ENCODE peak calls at places on chromosomes 12 and 14, in ten cellular contexts. One of them, this sample, is unnamed.

GRCh38 chr12:24600996-24601395 is 347.9 kb downstream of the BCAT1 start:
- DNase-seq in lung: no peak
- DNase-seq in omental fat pad: no peak
- DNase-seq in hepatocyte: no peak
- DNase-seq in tibial nerve: no peak
- DNase-seq in HepG2: no peak
- DNase-seq in progenitor cell of endocrine pancreas: no peak
- DNase-seq in tibial artery: no peak
- DNase-seq in A549: no peak
- DNase-seq in mucosa of descending colon: no peak
- DNase-seq in this sample: no peak

GRCh38 chr12:54680374-54680773 is 32.2 kb upstream of the DCD start:
- DNase-seq in lung: no peak
- DNase-seq in omental fat pad: no peak
- DNase-seq in hepatocyte: no peak
- DNase-seq in tibial nerve: no peak
- DNase-seq in HepG2: peak
- DNase-seq in progenitor cell of endocrine pancreas: no peak
- DNase-seq in tibial artery: no peak
- DNase-seq in A549: peak
- DNase-seq in mucosa of descending colon: peak
- DNase-seq in this sample: no peak

GRCh38 chr14:39988939-39989338 is 556.7 kb upstream of the FBXO33 start:
- DNase-seq in lung: no peak
- DNase-seq in omental fat pad: no peak
- DNase-seq in hepatocyte: peak
- DNase-seq in tibial nerve: no peak
- DNase-seq in HepG2: peak
- DNase-seq in progenitor cell of endocrine pancreas: no peak
- DNase-seq in tibial artery: no peak
- DNase-seq in A549: no peak
- DNase-seq in mucosa of descending colon: no peak
- DNase-seq in this sample: no peak

GRCh38 chr14:102605026-102605425 is 12.6 kb downstream of the RCOR1 start:
- DNase-seq in lung: peak
- DNase-seq in omental fat pad: no peak
- DNase-seq in hepatocyte: no peak
- DNase-seq in tibial nerve: no peak
- DNase-seq in HepG2: no peak
- DNase-seq in progenitor cell of endocrine pancreas: no peak
- DNase-seq in tibial artery: no peak
- DNase-seq in A549: no peak
- DNase-seq in mucosa of descending colon: no peak
- DNase-seq in this sample: no peak

GRCh38 chr14:99030436-99030835 is 241.6 kb downstream of the BCL11B start:
- DNase-seq in lung: no peak
- DNase-seq in omental fat pad: no peak
- DNase-seq in hepatocyte: no peak
- DNase-seq in tibial nerve: no peak
- DNase-seq in HepG2: no peak
- DNase-seq in progenitor cell of endocrine pancreas: no peak
- DNase-seq in tibial artery: no peak
- DNase-seq in A549: no peak
- DNase-seq in mucosa of descending colon: no peak
- DNase-seq in this sample: no peak

GRCh38 chr14:30958555-30959407 is 66.7 kb upstream of the AP4S1 start:
- DNase-seq in lung: no peak
- DNase-seq in omental fat pad: no peak
- DNase-seq in hepatocyte: no peak
- DNase-seq in tibial nerve: no peak
- DNase-seq in HepG2: no peak
- DNase-seq in progenitor cell of endocrine pancreas: no peak
- DNase-seq in tibial artery: no peak
- DNase-seq in A549: no peak
- DNase-seq in mucosa of descending colon: no peak
- DNase-seq in this sample: no peak

GRCh38 chr12:92466391-92467305 is 236.1 kb upstream of the PLEKHG7 start:
- DNase-seq in lung: no peak
- DNase-seq in omental fat pad: no peak
- DNase-seq in hepatocyte: no peak
- DNase-seq in tibial nerve: no peak
- DNase-seq in HepG2: no peak
- DNase-seq in progenitor cell of endocrine pancreas: no peak
- DNase-seq in tibial artery: no peak
- DNase-seq in A549: no peak
- DNase-seq in mucosa of descending colon: peak
- DNase-seq in this sample: no peak

GRCh38 chr12:88579941-88580871 is at the start of gene KITLG:
- DNase-seq in lung: peak
- DNase-seq in omental fat pad: peak
- DNase-seq in hepatocyte: peak
- DNase-seq in tibial nerve: peak
- DNase-seq in HepG2: peak
- DNase-seq in progenitor cell of endocrine pancreas: peak
- DNase-seq in tibial artery: peak
- DNase-seq in A549: peak
- DNase-seq in mucosa of descending colon: peak
- DNase-seq in this sample: no peak

GRCh38 chr14:79044894-79045624 is 874.9 kb downstream of the NRXN3 start:
- DNase-seq in lung: no peak
- DNase-seq in omental fat pad: no peak
- DNase-seq in hepatocyte: peak
- DNase-seq in tibial nerve: no peak
- DNase-seq in HepG2: no peak
- DNase-seq in progenitor cell of endocrine pancreas: no peak
- DNase-seq in tibial artery: no peak
- DNase-seq in A549: peak
- DNase-seq in mucosa of descending colon: peak
- DNase-seq in this sample: no peak

GRCh38 chr12:86698581-86698980 is 442.4 kb upstream of the MGAT4C start:
- DNase-seq in lung: no peak
- DNase-seq in omental fat pad: no peak
- DNase-seq in hepatocyte: no peak
- DNase-seq in tibial nerve: no peak
- DNase-seq in HepG2: no peak
- DNase-seq in progenitor cell of endocrine pancreas: no peak
- DNase-seq in tibial artery: no peak
- DNase-seq in A549: no peak
- DNase-seq in mucosa of descending colon: no peak
- DNase-seq in this sample: no peak

GRCh38 chr14:105061428-105062047 is 3.7 kb downstream of the GPR132 start:
- DNase-seq in lung: no peak
- DNase-seq in omental fat pad: no peak
- DNase-seq in hepatocyte: peak
- DNase-seq in tibial nerve: no peak
- DNase-seq in HepG2: no peak
- DNase-seq in progenitor cell of endocrine pancreas: no peak
- DNase-seq in tibial artery: no peak
- DNase-seq in A549: no peak
- DNase-seq in mucosa of descending colon: peak
- DNase-seq in this sample: no peak

GRCh38 chr12:106601548-106601947 is 18.7 kb downstream of the RFX4 start:
- DNase-seq in lung: no peak
- DNase-seq in omental fat pad: no peak
- DNase-seq in hepatocyte: no peak
- DNase-seq in tibial nerve: no peak
- DNase-seq in HepG2: no peak
- DNase-seq in progenitor cell of endocrine pancreas: no peak
- DNase-seq in tibial artery: no peak
- DNase-seq in A549: no peak
- DNase-seq in mucosa of descending colon: no peak
- DNase-seq in this sample: no peak

GRCh38 chr14:32383337-32384009 is 54.4 kb downstream of the AKAP6 start:
- DNase-seq in lung: no peak
- DNase-seq in omental fat pad: no peak
- DNase-seq in hepatocyte: no peak
- DNase-seq in tibial nerve: no peak
- DNase-seq in HepG2: no peak
- DNase-seq in progenitor cell of endocrine pancreas: no peak
- DNase-seq in tibial artery: no peak
- DNase-seq in A549: no peak
- DNase-seq in mucosa of descending colon: no peak
- DNase-seq in this sample: no peak

GRCh38 chr14:102993523-102993922 is 63.8 kb downstream of the CDC42BPB start:
- DNase-seq in lung: peak
- DNase-seq in omental fat pad: no peak
- DNase-seq in hepatocyte: peak
- DNase-seq in tibial nerve: no peak
- DNase-seq in HepG2: peak
- DNase-seq in progenitor cell of endocrine pancreas: no peak
- DNase-seq in tibial artery: no peak
- DNase-seq in A549: peak
- DNase-seq in mucosa of descending colon: peak
- DNase-seq in this sample: no peak

GRCh38 chr12:50222275-50222783 is 55.2 kb upstream of the CERS5 start:
- DNase-seq in lung: peak
- DNase-seq in omental fat pad: no peak
- DNase-seq in hepatocyte: peak
- DNase-seq in tibial nerve: peak
- DNase-seq in HepG2: no peak
- DNase-seq in progenitor cell of endocrine pancreas: no peak
- DNase-seq in tibial artery: peak
- DNase-seq in A549: no peak
- DNase-seq in mucosa of descending colon: no peak
- DNase-seq in this sample: no peak
- TF ChIP-seq CTCF in lung: no peak
- TF ChIP-seq CTCF in omental fat pad: no peak
- TF ChIP-seq CTCF in hepatocyte: no peak
- TF ChIP-seq CTCF in tibial nerve: peak
- TF ChIP-seq CTCF in HepG2: no peak
- TF ChIP-seq CTCF in progenitor cell of endocrine pancreas: no peak
- TF ChIP-seq CTCF in tibial artery: peak
- TF ChIP-seq CTCF in A549: no peak
- TF ChIP-seq CTCF in mucosa of descending colon: no peak
- TF ChIP-seq CTCF in this sample: no peak

DNA sequence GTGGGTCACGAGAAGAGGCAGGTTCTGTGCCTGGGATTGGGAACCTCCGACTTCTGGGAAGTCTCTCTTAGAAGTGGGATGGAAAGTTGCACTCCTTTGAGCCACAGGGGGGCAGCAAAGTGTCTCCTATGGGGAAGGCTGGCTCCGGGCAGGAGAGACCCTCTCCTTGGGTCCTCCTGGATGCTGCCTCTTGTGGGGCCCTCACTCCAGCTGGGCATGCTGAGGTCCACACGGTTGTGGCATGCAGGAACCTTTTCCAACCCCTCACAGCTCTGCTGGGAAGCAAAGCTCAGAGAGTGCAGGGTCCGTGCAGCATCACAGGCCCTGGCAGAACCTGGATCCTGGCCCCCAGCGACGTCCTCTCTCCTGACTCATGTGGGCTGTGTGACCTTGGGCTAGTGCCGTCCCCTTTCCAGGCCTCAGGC is 17.4 kb downstream of the SDSL start:
- DNase-seq in lung: no peak
- DNase-seq in omental fat pad: no peak
- DNase-seq in hepatocyte: peak
- DNase-seq in tibial nerve: no peak
- DNase-seq in HepG2: peak
- DNase-seq in progenitor cell of endocrine pancreas: peak
- DNase-seq in tibial artery: no peak
- DNase-seq in A549: peak
- DNase-seq in mucosa of descending colon: peak
- DNase-seq in this sample: no peak
- TF ChIP-seq CTCF in lung: no peak
- TF ChIP-seq CTCF in omental fat pad: no peak
- TF ChIP-seq CTCF in hepatocyte: peak
- TF ChIP-seq CTCF in tibial nerve: peak
- TF ChIP-seq CTCF in HepG2: peak
- TF ChIP-seq CTCF in progenitor cell of endocrine pancreas: peak
- TF ChIP-seq CTCF in tibial artery: peak
- TF ChIP-seq CTCF in A549: peak
- TF ChIP-seq CTCF in mucosa of descending colon: peak
- TF ChIP-seq CTCF in this sample: no peak

DNA sequence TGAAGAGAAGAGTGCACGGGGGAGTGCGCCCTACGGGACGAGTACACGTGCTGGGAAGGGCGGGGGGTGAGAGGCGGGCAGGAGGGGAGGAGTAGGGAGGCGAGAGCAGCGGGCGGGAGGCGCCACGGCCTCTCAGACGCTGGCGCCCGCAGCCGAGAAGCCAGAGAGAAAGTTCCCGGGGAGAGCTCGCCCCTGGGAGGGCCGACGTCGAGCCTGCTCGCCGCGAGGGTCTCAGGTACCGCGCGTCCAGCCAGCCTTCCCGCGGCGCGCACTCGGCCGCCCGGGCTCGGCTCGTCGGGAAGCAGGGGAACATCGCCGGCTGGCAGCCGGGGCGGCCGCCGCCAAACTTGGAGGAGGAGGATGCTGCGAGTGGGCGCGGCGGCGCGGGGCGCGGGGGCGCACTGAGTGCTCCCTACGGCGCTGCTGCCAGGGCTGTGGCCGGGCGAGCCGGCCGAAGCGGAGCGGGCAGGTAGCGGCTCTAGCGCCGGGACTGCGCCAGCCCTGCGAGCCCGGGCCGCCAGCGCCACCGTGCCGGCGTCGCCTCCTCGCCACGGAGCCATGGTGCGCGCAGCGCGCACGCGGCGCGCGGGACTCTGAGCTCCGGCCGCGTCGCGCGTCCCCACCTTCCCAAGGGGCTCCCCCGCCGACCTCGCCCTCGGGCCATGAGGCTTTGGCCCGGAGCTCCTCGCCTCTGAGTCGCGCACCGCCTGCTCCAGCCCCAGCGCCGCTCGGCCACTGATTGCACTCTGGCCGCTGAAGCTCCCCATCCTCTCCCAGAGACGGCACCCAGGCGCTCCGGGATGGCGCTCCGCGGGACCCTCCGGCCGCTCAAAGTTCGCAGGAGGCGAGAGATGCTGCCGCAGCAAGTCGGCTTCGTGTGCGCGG is at the start of gene SLC24A4:
- DNase-seq in lung: no peak
- DNase-seq in omental fat pad: no peak
- DNase-seq in hepatocyte: peak
- DNase-seq in tibial nerve: no peak
- DNase-seq in HepG2: no peak
- DNase-seq in progenitor cell of endocrine pancreas: peak
- DNase-seq in tibial artery: no peak
- DNase-seq in A549: peak
- DNase-seq in mucosa of descending colon: no peak
- DNase-seq in this sample: no peak
- TF ChIP-seq CTCF in lung: no peak
- TF ChIP-seq CTCF in omental fat pad: no peak
- TF ChIP-seq CTCF in hepatocyte: no peak
- TF ChIP-seq CTCF in tibial nerve: no peak
- TF ChIP-seq CTCF in HepG2: no peak
- TF ChIP-seq CTCF in progenitor cell of endocrine pancreas: no peak
- TF ChIP-seq CTCF in tibial artery: no peak
- TF ChIP-seq CTCF in A549: no peak
- TF ChIP-seq CTCF in mucosa of descending colon: no peak
- TF ChIP-seq CTCF in this sample: no peak

DNA sequence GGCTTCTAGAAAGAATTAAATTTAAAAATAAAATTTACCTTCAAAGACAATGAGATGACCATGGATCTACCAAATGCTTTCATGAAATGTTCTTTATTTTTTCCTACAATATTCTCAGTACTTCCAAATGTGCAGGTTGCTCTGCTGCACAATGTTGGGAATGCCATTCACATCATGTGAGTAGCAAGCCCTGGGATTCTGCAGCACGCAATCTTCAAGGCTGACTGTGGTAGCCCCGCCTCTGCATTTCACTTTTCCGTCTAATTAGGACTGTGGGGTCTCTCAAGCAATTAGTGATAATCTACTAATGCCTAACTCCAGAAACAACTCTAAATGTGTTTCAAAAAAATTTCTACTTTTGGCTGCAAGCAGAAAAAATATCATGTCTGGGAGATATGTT is 13.7 kb upstream of the NTN4 start:
- DNase-seq in lung: no peak
- DNase-seq in omental fat pad: no peak
- DNase-seq in hepatocyte: peak
- DNase-seq in tibial nerve: no peak
- DNase-seq in HepG2: no peak
- DNase-seq in progenitor cell of endocrine pancreas: no peak
- DNase-seq in tibial artery: no peak
- DNase-seq in A549: no peak
- DNase-seq in mucosa of descending colon: no peak
- DNase-seq in this sample: no peak
- TF ChIP-seq CTCF in lung: no peak
- TF ChIP-seq CTCF in omental fat pad: no peak
- TF ChIP-seq CTCF in hepatocyte: no peak
- TF ChIP-seq CTCF in tibial nerve: no peak
- TF ChIP-seq CTCF in HepG2: no peak
- TF ChIP-seq CTCF in progenitor cell of endocrine pancreas: no peak
- TF ChIP-seq CTCF in tibial artery: no peak
- TF ChIP-seq CTCF in A549: no peak
- TF ChIP-seq CTCF in mucosa of descending colon: no peak
- TF ChIP-seq CTCF in this sample: no peak